ENCODE peak calls at places on chromosomes 3 and 15, in six cellular contexts. A, N, R, M, V and F are unnamed samples.
A peak's percentile ranks its signal among the peaks of the same experiment; 100 is the strongest.

GRCh38 chr15:78737187-78737820 is 74.0 kb downstream of the ADAMTS7 start:
- DNase-seq in A (no peak), N (no peak), R (no peak), M (no peak), V (no peak), F (no peak)

GRCh38 chr3:134366221-134366927 is 7.9 kb downstream of the AMOTL2 start:
- DNase-seq in A (no peak), N (no peak), R (no peak), M (no peak), V (no peak), F (no peak)

GRCh38 chr3:123540285-123540684 is 44.6 kb downstream of the HACD2 start:
- DNase-seq in A (peak; percentile 11), N (no peak), R (no peak), M (no peak), V (no peak), F (peak; percentile 37)

GRCh38 chr15:89068325-89068784 is 19.9 kb upstream of the ABHD2 start:
- DNase-seq in A (peak; percentile 82), N (no peak), R (peak; percentile 87), M (peak; percentile 92), V (no peak), F (peak; percentile 65)

GRCh38 chr3:17979248-17979647 is 236.8 kb upstream of the TBC1D5 start:
- DNase-seq in A (peak; percentile 10), N (no peak), R (peak; percentile 87), M (peak; percentile 9), V (no peak), F (peak; percentile 35)

GRCh38 chr15:66014639-66015182 is 145.4 kb downstream of the RAB11A start:
- DNase-seq in A (no peak), N (no peak), R (no peak), M (no peak), V (no peak), F (no peak)

GRCh38 chr3:23055733-23056376 is 147.3 kb upstream of the UBE2E2 start:
- DNase-seq in A (peak; percentile 75), N (no peak), R (no peak), M (peak; percentile 87), V (no peak), F (peak; percentile 86)

GRCh38 chr3:39013921-39014509 is 37.7 kb downstream of the SCN11A start:
- DNase-seq in A (no peak), N (no peak), R (no peak), M (no peak), V (no peak), F (peak; percentile 23)

GRCh38 chr3:100865442-100865841 is 127.8 kb downstream of the ABI3BP start:
- DNase-seq in A (no peak), N (no peak), R (no peak), M (no peak), V (no peak), F (peak; percentile 67)

GRCh38 chr3:155007729-155008128 is 72.4 kb upstream of the MME start:
- DNase-seq in A (no peak), N (no peak), R (no peak), M (no peak), V (no peak), F (no peak)